ENCODE peak calls at places on chromosomes 6 and 20, in four cellular contexts. N is cardiac muscle cell; B is left ventricle myocardium inferior; S is naive thymus-derived CD4-positive, alpha-beta T cell. D is an unnamed sample.

GRCh38 chr20:59151820-59152219 is 11.8 kb upstream of the ZNF831 start:
- DNase-seq in S (no peak), B (no peak), N (no peak), D (no peak)

GRCh38 chr6:167153523-167153959 is 4.2 kb downstream of the GPR31 start:
- DNase-seq in N (no peak), B (no peak), S (no peak), D (peak)

GRCh38 chr20:56429496-56429895 is 17.4 kb downstream of the CASS4 start:
- DNase-seq in N (no peak), S (no peak), B (no peak), D (no peak)

GRCh38 chr20:37299718-37300529 is 10.5 kb downstream of the MANBAL start:
- DNase-seq in B (no peak), N (no peak), S (no peak), D (no peak)

GRCh38 chr20:39822667-39823066 is 860.5 kb downstream of the DHX35 start:
- DNase-seq in N (no peak), S (no peak), B (no peak), D (no peak)

GRCh38 chr6:25179051-25179778 is 100.0 kb upstream of the CARMIL1 start:
- DNase-seq in N (no peak), S (no peak), B (no peak), D (peak)

GRCh38 chr6:35599761-35600658 is 87.3 kb upstream of the TULP1 start:
- DNase-seq in S (peak), B (no peak), N (no peak), D (no peak)

GRCh38 chr6:2630362-2630761 is 120.4 kb downstream of the MYLK4 start:
- DNase-seq in B (no peak), S (no peak), N (no peak), D (peak)

GRCh38 chr6:17354700-17355403 is 38.5 kb upstream of the CAP2 start:
- DNase-seq in N (no peak), S (no peak), B (no peak), D (no peak)

GRCh38 chr6:6610031-6610591 is 21.6 kb downstream of the LY86 start:
- DNase-seq in S (peak), N (no peak), B (no peak), D (no peak)

GRCh38 chr6:111803384-111803783 is 69.9 kb downstream of the FYN start:
- DNase-seq in B (no peak), S (no peak), N (no peak), D (no peak)

GRCh38 chr6:15539722-15540270 is 123.0 kb downstream of the DTNBP1 start:
- DNase-seq in S (no peak), N (no peak), B (no peak), D (no peak)

GRCh38 chr6:84764332-84765049 is at the start of gene TBX18:
- DNase-seq in B (peak), N (peak), S (no peak), D (peak)
- H3K4me3 ChIP-seq in B (peak), N (peak), S (no peak), D (peak)

GRCh38 chr6:155493026-155493693 is 37.5 kb upstream of the NOX3 start:
- DNase-seq in B (no peak), N (no peak), S (no peak), D (no peak)

GRCh38 chr6:155492061-155492735 is 36.6 kb upstream of the NOX3 start:
- DNase-seq in B (no peak), S (no peak), N (no peak), D (no peak)

GRCh38 chr6:155493694-155494143 is 38.1 kb upstream of the NOX3 start:
- DNase-seq in N (no peak), B (no peak), S (no peak), D (peak)

GRCh38 chr6:155497273-155497672 is 41.6 kb upstream of the NOX3 start:
- DNase-seq in B (no peak), N (no peak), S (no peak), D (no peak)

DNA sequence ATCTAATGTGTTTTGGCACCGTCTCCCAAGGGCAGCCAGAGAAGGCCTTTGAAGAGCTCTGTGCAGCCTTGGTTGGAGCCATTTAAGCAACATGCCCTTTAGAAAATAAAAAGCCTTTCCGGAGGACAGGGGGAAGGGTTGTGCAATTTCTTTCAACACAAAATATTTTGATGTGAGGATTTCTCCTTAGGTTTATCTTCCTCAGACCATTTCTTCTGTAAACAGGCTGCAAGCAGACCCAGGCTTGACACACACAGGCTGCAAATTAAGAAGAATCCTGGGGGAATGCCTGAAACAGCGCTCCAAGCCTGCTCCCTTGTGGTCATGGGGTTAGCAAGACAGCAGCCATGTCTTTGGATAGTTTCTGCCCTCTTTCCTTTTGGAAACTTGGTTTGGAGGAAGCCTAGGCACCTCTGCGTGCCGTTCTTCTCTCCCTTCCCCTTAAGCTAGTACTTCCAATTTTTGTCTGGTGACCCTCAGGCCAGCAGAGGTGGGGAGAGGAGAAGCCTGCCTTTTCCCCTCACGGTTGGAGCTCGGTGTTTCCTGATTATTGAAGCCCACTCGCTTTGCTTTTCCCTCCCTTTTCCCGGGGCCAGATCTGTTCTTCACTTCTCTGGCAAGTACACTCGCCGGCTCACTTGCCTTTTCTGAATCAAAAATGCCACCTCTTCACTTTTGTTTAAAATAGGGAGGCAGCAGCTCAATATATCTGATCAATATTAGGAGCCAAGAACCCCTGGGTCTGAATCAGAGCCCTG is 39.6 kb upstream of the NOX3 start:
- DNase-seq in B (peak), S (no peak), N (peak), D (peak)
- H3K27ac ChIP-seq in B (peak), S (no peak), N (no peak), D (peak)

GRCh38 chr6:42746452-42747400 is 823 bp upstream of the TBCC start:
- DNase-seq in B (peak), S (peak), N (peak), D (peak)

GRCh38 chr6:42745083-42745637 is 743 bp downstream of the TBCC start:
- DNase-seq in N (peak), B (no peak), S (peak), D (no peak)

GRCh38 chr6:42742116-42742894 is 3.6 kb downstream of the TBCC start:
- DNase-seq in N (no peak), S (no peak), B (no peak), D (no peak)

GRCh38 chr6:42745638-42746451 is at the start of gene TBCC:
- DNase-seq in B (peak), N (peak), S (peak), D (peak)

GRCh38 chr6:42744351-42744890 is 1.5 kb downstream of the TBCC start:
- DNase-seq in N (no peak), B (no peak), S (no peak), D (no peak)
- H3K4me3 ChIP-seq in N (peak), B (peak), S (peak), D (peak)

DNA sequence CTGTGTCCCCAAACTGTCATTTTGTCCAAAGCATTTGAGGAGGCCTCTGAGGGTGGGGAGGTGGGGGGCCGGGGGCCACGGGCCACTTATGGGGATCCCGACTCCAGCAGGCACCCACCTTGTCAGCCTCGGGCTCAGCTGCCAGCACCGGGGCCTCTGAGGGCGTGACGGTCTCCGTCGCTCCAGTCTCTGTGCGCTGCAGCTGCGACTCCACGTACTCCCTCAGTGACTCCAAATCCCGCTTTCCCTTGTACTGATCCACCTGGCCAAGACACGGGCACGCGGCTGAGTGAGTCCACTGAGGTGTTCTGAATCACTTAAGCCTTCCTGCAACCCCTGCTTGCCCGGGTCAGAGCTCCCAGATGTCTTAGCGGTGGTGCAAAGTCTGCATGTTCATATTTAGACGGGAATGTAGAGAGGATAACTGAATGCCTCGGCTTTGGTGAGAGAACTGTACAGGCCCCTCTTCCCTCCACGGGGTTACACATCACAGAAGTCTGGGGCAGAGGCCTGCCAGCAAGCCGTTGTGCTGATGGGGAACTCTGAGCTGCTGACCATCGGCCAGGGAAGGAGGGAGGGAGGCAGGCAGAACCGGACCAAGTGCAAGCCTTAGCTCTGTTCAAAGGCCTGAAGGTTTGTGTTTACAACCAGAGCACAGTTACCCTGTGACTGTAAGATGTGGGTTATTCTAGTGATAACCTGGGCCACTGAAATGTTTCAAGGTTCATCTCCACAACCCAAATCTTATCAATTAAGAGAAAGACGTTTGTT is 21.8 kb downstream of the TXNDC5 start:
- DNase-seq in B (no peak), N (no peak), S (no peak), D (no peak)
- H3K27ac ChIP-seq in B (no peak), N (no peak), S (no peak), D (no peak)

GRCh38 chr6:47654255-47654654 is 44.1 kb upstream of the ADGRF4 start:
- DNase-seq in N (no peak), B (no peak), S (no peak), D (no peak)
- H3K4me3 ChIP-seq in N (no peak), B (no peak), S (no peak), D (no peak)

GRCh38 chr6:127515794-127516675 is 3.1 kb downstream of the MTCL3 start:
- DNase-seq in N (peak), B (peak), S (peak), D (peak)

GRCh38 chr6:127516676-127517273 is 2.4 kb downstream of the MTCL3 start:
- DNase-seq in N (peak), S (no peak), B (no peak), D (peak)

GRCh38 chr6:127513425-127513824 is 5.7 kb downstream of the MTCL3 start:
- DNase-seq in S (no peak), B (no peak), N (no peak), D (no peak)

GRCh38 chr6:127515234-127515793 is 3.8 kb downstream of the MTCL3 start:
- DNase-seq in S (peak), N (peak), B (no peak), D (peak)

GRCh38 chr6:127514396-127515227 is 4.5 kb downstream of the MTCL3 start:
- DNase-seq in N (peak), S (peak), B (peak), D (no peak)
- H3K27ac ChIP-seq in N (no peak), S (no peak), B (peak), D (no peak)

GRCh38 chr6:149483302-149483701 is 1.5 kb downstream of the ZC3H12D start:
- DNase-seq in S (no peak), N (no peak), B (no peak), D (no peak)
- H3K4me3 ChIP-seq in S (peak), N (no peak), B (peak), D (no peak)

GRCh38 chr6:13304101-13304500 is 24.2 kb downstream of the TBC1D7 start:
- DNase-seq in S (no peak), B (no peak), N (no peak), D (no peak)
- H3K27ac ChIP-seq in S (no peak), B (peak), N (peak), D (no peak)